ENCODE peak calls at places on chromosomes 6 and 20, in five cellular contexts. C is activated naive CD8-positive, alpha-beta T cell treated with anti-CD3 and anti-CD28 coated beads, Interleukin-2, amount 50 U/mL, for 24 hours; I is A549; R is GM20000; A is NCI-H510A. L is an unnamed sample.

GRCh38 chr6:9204171-9204570 is 768.8 kb upstream of the SLC35B3 start:
- DNase-seq in A (no peak), I (peak), R (no peak), C (no peak), L (no peak)

GRCh38 chr20:23626040-23626620 is 11.6 kb downstream of the CST3 start:
- DNase-seq in I (peak), R (no peak), A (no peak), C (no peak), L (no peak)

GRCh38 chr20:49610701-49611538 is 43.0 kb upstream of the PTGIS start:
- DNase-seq in A (peak), R (peak), I (peak), C (peak), L (peak)

GRCh38 chr6:83707829-83708545 is 914 bp downstream of the SNAP91 start:
- DNase-seq in I (no peak), C (no peak), A (peak), R (peak), L (no peak)

GRCh38 chr6:108610270-108610839 is 49.6 kb downstream of the FOXO3 start:
- DNase-seq in A (no peak), I (no peak), C (no peak), R (no peak), L (no peak)

GRCh38 chr20:2814587-2815051 is at the start of gene C20orf141:
- DNase-seq in I (peak), R (no peak), A (no peak), C (no peak), L (no peak)

GRCh38 chr6:42511803-42512422 is 51.9 kb upstream of the UBR2 start:
- DNase-seq in R (no peak), C (no peak), I (no peak), A (no peak), L (no peak)

GRCh38 chr20:15831201-15831600 is 742.0 kb downstream of the KIF16B start:
- DNase-seq in R (no peak), A (no peak), I (no peak), C (no peak), L (no peak)

GRCh38 chr6:158011478-158011920 is 29.8 kb downstream of the SYNJ2 start:
- DNase-seq in A (no peak), R (no peak), C (no peak), I (no peak), L (no peak)

GRCh38 chr6:124590001-124590400 is 372.2 kb upstream of the RNF217 start:
- DNase-seq in R (no peak), I (no peak), A (no peak), C (no peak), L (no peak)

GRCh38 chr6:31652925-31653724 is 664 bp upstream of the BAG6 start:
- DNase-seq in I (no peak), R (peak), A (peak), C (peak), L (no peak)

GRCh38 chr6:89492025-89492640 is 59.2 kb downstream of the ANKRD6 start:
- DNase-seq in R (no peak), I (no peak), A (peak), C (no peak), L (no peak)

GRCh38 chr6:7761047-7761446 is 35.1 kb downstream of the BMP6 start:
- DNase-seq in A (no peak), C (no peak), R (no peak), I (no peak), L (no peak)

GRCh38 chr6:3309391-3310050 is 50.8 kb downstream of the PSMG4 start:
- DNase-seq in C (no peak), A (peak), I (no peak), R (no peak), L (no peak)

GRCh38 chr6:13318821-13319220 is 9.5 kb downstream of the TBC1D7 start:
- DNase-seq in A (no peak), I (no peak), R (no peak), C (no peak), L (no peak)

GRCh38 chr6:12909828-12910227 is 193.3 kb downstream of the PHACTR1 start:
- DNase-seq in A (no peak), C (no peak), I (no peak), R (no peak), L (no peak)

GRCh38 chr20:19995220-19995863 is 21.8 kb upstream of the NAA20 start:
- DNase-seq in C (peak), R (peak), A (no peak), I (peak), L (peak)

GRCh38 chr6:158660331-158660730 is 10.5 kb downstream of the SYTL3 start:
- DNase-seq in C (peak), A (peak), I (peak), R (peak), L (peak)

L was measured in memory B cell.